ENCODE peak calls at places on chromosomes 12 and 14, in four cellular contexts. One of them, this sample, is unnamed.

GRCh38 chr14:99990268-99991170 is 74.7 kb upstream of the EVL start:
- DNase-seq in prostate gland: no peak
- DNase-seq in upper lobe of left lung: no peak
- DNase-seq in stomach: no peak
- DNase-seq in this sample: no peak

GRCh38 chr12:25187781-25188180 is 7.2 kb downstream of the DNAI7 start:
- DNase-seq in prostate gland: no peak
- DNase-seq in upper lobe of left lung: no peak
- DNase-seq in stomach: no peak
- DNase-seq in this sample: no peak

GRCh38 chr14:93987815-93988476 is 9.2 kb upstream of the CCDC197 start:
- DNase-seq in prostate gland: no peak
- DNase-seq in upper lobe of left lung: no peak
- DNase-seq in stomach: no peak
- DNase-seq in this sample: no peak

GRCh38 chr14:97393244-97393643 is 596.1 kb downstream of the VRK1 start:
- DNase-seq in prostate gland: no peak
- DNase-seq in upper lobe of left lung: no peak
- DNase-seq in stomach: no peak
- DNase-seq in this sample: no peak

GRCh38 chr12:91877461-91878230 is 268.0 kb downstream of the BTG1 start:
- DNase-seq in prostate gland: no peak
- DNase-seq in upper lobe of left lung: no peak
- DNase-seq in stomach: no peak
- DNase-seq in this sample: no peak

GRCh38 chr12:16148938-16149337 is 128.5 kb downstream of the SLC15A5 start:
- DNase-seq in prostate gland: no peak
- DNase-seq in upper lobe of left lung: no peak
- DNase-seq in stomach: no peak
- DNase-seq in this sample: no peak

GRCh38 chr12:132078190-132078589 is 65.9 kb downstream of the DDX51 start:
- DNase-seq in prostate gland: no peak
- DNase-seq in upper lobe of left lung: no peak
- DNase-seq in stomach: no peak
- DNase-seq in this sample: no peak

GRCh38 chr14:54881761-54882401 is 20.7 kb downstream of the GCH1 start:
- DNase-seq in prostate gland: no peak
- DNase-seq in upper lobe of left lung: no peak
- DNase-seq in stomach: no peak
- DNase-seq in this sample: no peak

GRCh38 chr14:62914025-62914424 is 131.2 kb downstream of the KCNH5 start:
- DNase-seq in prostate gland: no peak
- DNase-seq in upper lobe of left lung: no peak
- DNase-seq in stomach: no peak
- DNase-seq in this sample: no peak

GRCh38 chr14:73752297-73752992 is 38.3 kb upstream of the PNMA1 start:
- DNase-seq in prostate gland: peak
- DNase-seq in upper lobe of left lung: no peak
- DNase-seq in stomach: peak
- DNase-seq in this sample: no peak

GRCh38 chr12:47238665-47239064 is 158.9 kb upstream of the AMIGO2 start:
- DNase-seq in prostate gland: no peak
- DNase-seq in upper lobe of left lung: no peak
- DNase-seq in stomach: no peak
- DNase-seq in this sample: no peak

GRCh38 chr14:64806202-64806861 is 73.4 kb downstream of the SPTB start:
- DNase-seq in prostate gland: peak
- DNase-seq in upper lobe of left lung: peak
- DNase-seq in stomach: peak
- DNase-seq in this sample: no peak

GRCh38 chr14:70821581-70821915 is 12.2 kb upstream of the MAP3K9 start:
- DNase-seq in prostate gland: no peak
- DNase-seq in upper lobe of left lung: no peak
- DNase-seq in stomach: peak
- DNase-seq in this sample: no peak

GRCh38 chr12:47891356-47891755 is 13.4 kb downstream of the VDR start:
- DNase-seq in prostate gland: no peak
- DNase-seq in upper lobe of left lung: no peak
- DNase-seq in stomach: no peak
- DNase-seq in this sample: no peak

GRCh38 chr12:67414011-67414715 is 145.0 kb downstream of the CAND1 start:
- DNase-seq in prostate gland: no peak
- DNase-seq in upper lobe of left lung: no peak
- DNase-seq in stomach: no peak
- DNase-seq in this sample: no peak

GRCh38 chr12:93200291-93200917 is 177.3 kb upstream of the NUDT4 start:
- DNase-seq in prostate gland: no peak
- DNase-seq in upper lobe of left lung: no peak
- DNase-seq in stomach: no peak
- DNase-seq in this sample: no peak

GRCh38 chr14:40841886-40842285 is 764.8 kb upstream of the LRFN5 start:
- DNase-seq in prostate gland: no peak
- DNase-seq in upper lobe of left lung: no peak
- DNase-seq in stomach: no peak
- DNase-seq in this sample: no peak

GRCh38 chr12:85572956-85573355 is 263.3 kb downstream of the RASSF9 start:
- DNase-seq in prostate gland: no peak
- DNase-seq in upper lobe of left lung: no peak
- DNase-seq in stomach: no peak
- DNase-seq in this sample: no peak

GRCh38 chr12:82972624-82973023 is 285.9 kb downstream of the TMTC2 start:
- DNase-seq in prostate gland: no peak
- DNase-seq in upper lobe of left lung: no peak
- DNase-seq in stomach: no peak
- DNase-seq in this sample: no peak

GRCh38 chr12:131852551-131853299 is 24.5 kb downstream of the MMP17 start:
- DNase-seq in prostate gland: no peak
- DNase-seq in upper lobe of left lung: no peak
- DNase-seq in stomach: no peak
- DNase-seq in this sample: no peak

GRCh38 chr12:111788178-111788654 is 21.5 kb downstream of the ALDH2 start:
- DNase-seq in prostate gland: no peak
- DNase-seq in upper lobe of left lung: no peak
- DNase-seq in stomach: peak
- DNase-seq in this sample: no peak

GRCh38 chr14:100531591-100532121 is 55.6 kb downstream of the BEGAIN start:
- DNase-seq in prostate gland: no peak
- DNase-seq in upper lobe of left lung: peak
- DNase-seq in stomach: peak
- DNase-seq in this sample: peak

GRCh38 chr14:103880334-103880985 is 33.1 kb upstream of the PPP1R13B start:
- DNase-seq in prostate gland: peak
- DNase-seq in upper lobe of left lung: peak
- DNase-seq in stomach: peak
- DNase-seq in this sample: no peak

GRCh38 chr12:21416611-21417121 is 20.8 kb upstream of the PYROXD1 start:
- DNase-seq in prostate gland: no peak
- DNase-seq in upper lobe of left lung: no peak
- DNase-seq in stomach: no peak
- DNase-seq in this sample: no peak

GRCh38 chr14:75523771-75524171 is 1.5 kb downstream of the BATF start:
- DNase-seq in prostate gland: no peak
- DNase-seq in upper lobe of left lung: peak
- DNase-seq in stomach: no peak
- DNase-seq in this sample: no peak

GRCh38 chr14:72894623-72895378 is 900 bp upstream of the DPF3 start:
- DNase-seq in prostate gland: no peak
- DNase-seq in upper lobe of left lung: peak
- DNase-seq in stomach: no peak
- DNase-seq in this sample: no peak

GRCh38 chr12:111268738-111269572 is 99.9 kb downstream of the PHETA1 start:
- DNase-seq in prostate gland: no peak
- DNase-seq in upper lobe of left lung: no peak
- DNase-seq in stomach: no peak
- DNase-seq in this sample: no peak

GRCh38 chr12:122449317-122449716 is 26.8 kb upstream of the CLIP1 start:
- DNase-seq in prostate gland: no peak
- DNase-seq in upper lobe of left lung: no peak
- DNase-seq in stomach: no peak
- DNase-seq in this sample: no peak

GRCh38 chr12:74538491-74539258 is 1.0 kb downstream of the ATXN7L3B start:
- DNase-seq in prostate gland: no peak
- DNase-seq in upper lobe of left lung: peak
- DNase-seq in stomach: no peak
- DNase-seq in this sample: no peak

GRCh38 chr12:42129595-42130204 is 15.0 kb downstream of the GXYLT1 start:
- DNase-seq in prostate gland: peak
- DNase-seq in upper lobe of left lung: no peak
- DNase-seq in stomach: no peak
- DNase-seq in this sample: no peak

GRCh38 chr12:120687570-120688289 is 781 bp downstream of the MLEC start:
- DNase-seq in prostate gland: no peak
- DNase-seq in upper lobe of left lung: no peak
- DNase-seq in stomach: no peak
- DNase-seq in this sample: no peak

GRCh38 chr12:532908-533565 is 73.3 kb downstream of the B4GALNT3 start:
- DNase-seq in prostate gland: no peak
- DNase-seq in upper lobe of left lung: no peak
- DNase-seq in stomach: no peak
- DNase-seq in this sample: no peak

GRCh38 chr14:52834440-52834842 is 43.0 kb upstream of the GNPNAT1 start:
- DNase-seq in prostate gland: no peak
- DNase-seq in upper lobe of left lung: no peak
- DNase-seq in stomach: no peak
- DNase-seq in this sample: no peak

GRCh38 chr12:71000748-71001147 is 80.2 kb upstream of the PTPRR start:
- DNase-seq in prostate gland: no peak
- DNase-seq in upper lobe of left lung: no peak
- DNase-seq in stomach: no peak
- DNase-seq in this sample: no peak

GRCh38 chr12:53046655-53047220 is 3.1 kb upstream of the TNS2 start:
- DNase-seq in prostate gland: peak
- DNase-seq in upper lobe of left lung: peak
- DNase-seq in stomach: peak
- DNase-seq in this sample: peak
- TF ChIP-seq POLR2A in prostate gland: peak
- TF ChIP-seq POLR2A in upper lobe of left lung: no peak
- TF ChIP-seq POLR2A in stomach: peak
- TF ChIP-seq POLR2A in this sample: no peak

DNA sequence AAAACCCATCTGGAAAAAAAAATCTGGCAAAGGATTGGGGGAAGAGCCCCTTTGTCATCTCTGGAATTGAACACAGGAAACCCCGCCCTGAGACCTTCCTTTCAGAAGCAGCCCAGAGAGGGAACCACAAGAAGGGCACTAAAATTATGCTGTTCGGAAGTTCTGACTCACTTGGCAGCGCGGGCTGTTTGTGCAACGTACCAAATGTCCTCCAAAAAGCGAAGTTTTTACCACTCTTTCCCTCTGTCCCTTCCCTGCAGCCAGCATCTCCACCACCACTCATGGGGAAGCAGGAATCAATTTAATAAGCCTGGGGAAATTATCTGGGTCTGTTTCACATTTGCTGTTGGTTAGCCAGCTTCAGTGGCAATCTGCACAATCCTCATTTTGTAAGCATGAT is 3.2 kb upstream of the SYNE3 start:
- DNase-seq in prostate gland: no peak
- DNase-seq in upper lobe of left lung: peak
- DNase-seq in stomach: peak
- DNase-seq in this sample: no peak
- TF ChIP-seq POLR2AphosphoS5 in prostate gland: peak
- TF ChIP-seq POLR2AphosphoS5 in upper lobe of left lung: peak
- TF ChIP-seq POLR2AphosphoS5 in stomach: peak
- TF ChIP-seq POLR2AphosphoS5 in this sample: no peak

GRCh38 chr14:59482120-59482434 is 2.1 kb downstream of the L3HYPDH start:
- DNase-seq in prostate gland: no peak
- DNase-seq in upper lobe of left lung: no peak
- DNase-seq in stomach: no peak
- DNase-seq in this sample: no peak

GRCh38 chr14:59482471-59483331 is 1.5 kb downstream of the L3HYPDH start:
- DNase-seq in prostate gland: peak
- DNase-seq in upper lobe of left lung: peak
- DNase-seq in stomach: no peak
- DNase-seq in this sample: no peak

GRCh38 chr14:59484611-59485174 is 376 bp downstream of the JKAMP start:
- DNase-seq in prostate gland: no peak
- DNase-seq in upper lobe of left lung: no peak
- DNase-seq in stomach: no peak
- DNase-seq in this sample: no peak

GRCh38 chr14:59483819-59484610 is at the start of the genes JKAMP and L3HYPDH:
- DNase-seq in prostate gland: peak
- DNase-seq in upper lobe of left lung: peak
- DNase-seq in stomach: peak
- DNase-seq in this sample: peak

DNA sequence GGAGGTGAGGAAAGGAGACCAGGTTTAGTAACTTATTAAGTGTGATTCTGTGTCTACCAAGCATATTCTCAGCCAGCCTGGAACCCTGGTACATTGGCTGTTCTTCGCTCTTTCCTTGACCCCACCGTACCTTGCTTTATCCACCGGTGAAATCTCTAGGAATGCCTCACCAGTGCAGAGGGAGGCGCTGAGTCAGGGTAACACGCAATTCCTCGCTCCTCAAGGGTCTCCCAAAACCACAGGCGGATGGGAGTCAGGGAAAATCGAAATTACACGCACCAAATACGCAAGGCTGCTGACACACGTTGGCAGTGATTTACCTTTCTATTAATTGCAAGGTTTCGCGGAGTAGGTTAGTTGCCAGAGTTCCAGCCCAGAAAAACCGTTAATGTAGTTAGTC is 848 bp downstream of the L3HYPDH start:
- DNase-seq in prostate gland: no peak
- DNase-seq in upper lobe of left lung: no peak
- DNase-seq in stomach: no peak
- DNase-seq in this sample: no peak
- TF ChIP-seq POLR2A in prostate gland: no peak
- TF ChIP-seq POLR2A in upper lobe of left lung: no peak
- TF ChIP-seq POLR2A in stomach: no peak
- TF ChIP-seq POLR2A in this sample: no peak

DNA sequence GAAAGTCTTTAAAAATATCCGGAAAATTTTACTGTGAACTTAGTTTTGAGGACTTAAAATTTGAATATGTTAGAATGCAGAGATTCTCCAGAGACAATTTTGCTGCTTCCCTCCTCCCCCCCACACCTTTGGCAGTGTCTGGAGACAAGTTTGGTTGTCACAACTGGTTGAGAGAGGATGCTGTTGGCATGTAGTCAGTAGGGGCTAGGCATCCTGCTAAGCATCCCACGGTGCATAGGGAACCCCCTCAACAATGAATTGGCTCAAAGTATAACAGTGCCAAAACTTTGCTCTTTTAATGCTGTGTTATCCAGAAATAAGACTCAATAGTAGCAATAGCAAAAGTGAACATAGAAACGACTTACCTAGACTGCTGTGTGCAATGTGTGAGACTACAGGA is 3.6 kb downstream of the SRSF5 start:
- DNase-seq in prostate gland: no peak
- DNase-seq in upper lobe of left lung: no peak
- DNase-seq in stomach: no peak
- DNase-seq in this sample: no peak
- TF ChIP-seq POLR2AphosphoS5 in prostate gland: no peak
- TF ChIP-seq POLR2AphosphoS5 in upper lobe of left lung: no peak
- TF ChIP-seq POLR2AphosphoS5 in stomach: no peak
- TF ChIP-seq POLR2AphosphoS5 in this sample: no peak

GRCh38 chr14:34462132-34462893 is at the start of gene SPTSSA:
- DNase-seq in prostate gland: peak
- DNase-seq in upper lobe of left lung: peak
- DNase-seq in stomach: peak
- DNase-seq in this sample: peak
- TF ChIP-seq POLR2A in prostate gland: peak
- TF ChIP-seq POLR2A in upper lobe of left lung: peak
- TF ChIP-seq POLR2A in stomach: no peak
- TF ChIP-seq POLR2A in this sample: peak

GRCh38 chr12:6327591-6328041 is 14.3 kb downstream of the TNFRSF1A start:
- DNase-seq in prostate gland: no peak
- DNase-seq in upper lobe of left lung: no peak
- DNase-seq in stomach: no peak
- DNase-seq in this sample: no peak
- TF ChIP-seq POLR2AphosphoS5 in prostate gland: no peak
- TF ChIP-seq POLR2AphosphoS5 in upper lobe of left lung: no peak
- TF ChIP-seq POLR2AphosphoS5 in stomach: no peak
- TF ChIP-seq POLR2AphosphoS5 in this sample: no peak